ENCODE peak calls at places on chromosome 14, in five cellular contexts. S is heart left ventricle, N is AG04449, K is upper lobe of right lung, J is IMR-90. F is an unnamed sample.

GRCh38 chr14:61145258-61145902 is 135.8 kb downstream of the TMEM30B start:
- DNase-seq in S (no peak), N (peak), K (no peak), J (peak), F (peak)

GRCh38 chr14:52068741-52069616 is at the start of gene NID2:
- DNase-seq in S (peak), N (no peak), K (peak), J (peak), F (peak)

GRCh38 chr14:35959835-35960234 is 133.7 kb downstream of the BRMS1L start:
- DNase-seq in S (no peak), N (no peak), K (no peak), J (no peak), F (no peak)

GRCh38 chr14:88269816-88270416 is 53.2 kb downstream of the KCNK10 start:
- DNase-seq in S (no peak), N (no peak), K (no peak), J (no peak), F (no peak)

GRCh38 chr14:24978862-24979724 is 70.9 kb downstream of the STXBP6 start:
- DNase-seq in S (no peak), N (no peak), K (no peak), J (peak), F (no peak)

GRCh38 chr14:51715742-51716141 is 64.0 kb downstream of the FRMD6 start:
- DNase-seq in S (no peak), N (no peak), K (no peak), J (no peak), F (no peak)

GRCh38 chr14:59464651-59465569 is at the start of gene GPR135:
- DNase-seq in S (peak), N (no peak), K (peak), J (peak), F (no peak)

GRCh38 chr14:63275611-63276010 is 43.1 kb downstream of the GPHB5 start:
- DNase-seq in S (no peak), N (no peak), K (no peak), J (no peak), F (no peak)

GRCh38 chr14:64119535-64119934 is 174.6 kb downstream of the ESR2 start:
- DNase-seq in S (no peak), N (no peak), K (no peak), J (no peak), F (peak)

GRCh38 chr14:105980224-105980623 is 453.8 kb downstream of the TMEM121 start:
- DNase-seq in S (no peak), N (no peak), K (no peak), J (no peak), F (no peak)

GRCh38 chr14:104753528-104754212 is 723 bp downstream of the SIVA1 start:
- DNase-seq in S (no peak), N (no peak), K (no peak), J (no peak), F (no peak)

GRCh38 chr14:105192866-105193731 is 12.0 kb upstream of the NUDT14 start:
- DNase-seq in S (peak), N (no peak), K (no peak), J (peak), F (peak)

GRCh38 chr14:66379116-66379515 is 107.1 kb upstream of the CCDC196 start:
- DNase-seq in S (peak), N (no peak), K (no peak), J (no peak), F (no peak)

GRCh38 chr14:33551963-33552362 is 398.9 kb downstream of the EGLN3 start:
- DNase-seq in S (no peak), N (no peak), K (no peak), J (no peak), F (no peak)

GRCh38 chr14:93903342-93904184 is 23.6 kb upstream of the FAM181A start:
- DNase-seq in S (no peak), N (no peak), K (peak), J (no peak), F (no peak)

GRCh38 chr14:105181542-105182295 is 607 bp upstream of the NUDT14 start:
- DNase-seq in S (no peak), N (no peak), K (no peak), J (no peak), F (no peak)

GRCh38 chr14:102034301-102034700 is 52.5 kb downstream of the HSP90AA1 start:
- DNase-seq in S (no peak), N (no peak), K (no peak), J (no peak), F (no peak)

GRCh38 chr14:36424478-36425102 is 95.4 kb downstream of the NKX2-1 start:
- DNase-seq in S (no peak), N (no peak), K (no peak), J (no peak), F (no peak)

GRCh38 chr14:64730681-64731080 is 26.5 kb downstream of the PLEKHG3 start:
- DNase-seq in S (no peak), N (no peak), K (peak), J (no peak), F (no peak)

GRCh38 chr14:90087433-90087832 is 25.6 kb downstream of the KCNK13 start:
- DNase-seq in S (peak), N (no peak), K (no peak), J (peak), F (peak)

GRCh38 chr14:56474419-56475022 is 105.1 kb upstream of the TMEM260 start:
- DNase-seq in S (no peak), N (no peak), K (no peak), J (peak), F (no peak)

DNA sequence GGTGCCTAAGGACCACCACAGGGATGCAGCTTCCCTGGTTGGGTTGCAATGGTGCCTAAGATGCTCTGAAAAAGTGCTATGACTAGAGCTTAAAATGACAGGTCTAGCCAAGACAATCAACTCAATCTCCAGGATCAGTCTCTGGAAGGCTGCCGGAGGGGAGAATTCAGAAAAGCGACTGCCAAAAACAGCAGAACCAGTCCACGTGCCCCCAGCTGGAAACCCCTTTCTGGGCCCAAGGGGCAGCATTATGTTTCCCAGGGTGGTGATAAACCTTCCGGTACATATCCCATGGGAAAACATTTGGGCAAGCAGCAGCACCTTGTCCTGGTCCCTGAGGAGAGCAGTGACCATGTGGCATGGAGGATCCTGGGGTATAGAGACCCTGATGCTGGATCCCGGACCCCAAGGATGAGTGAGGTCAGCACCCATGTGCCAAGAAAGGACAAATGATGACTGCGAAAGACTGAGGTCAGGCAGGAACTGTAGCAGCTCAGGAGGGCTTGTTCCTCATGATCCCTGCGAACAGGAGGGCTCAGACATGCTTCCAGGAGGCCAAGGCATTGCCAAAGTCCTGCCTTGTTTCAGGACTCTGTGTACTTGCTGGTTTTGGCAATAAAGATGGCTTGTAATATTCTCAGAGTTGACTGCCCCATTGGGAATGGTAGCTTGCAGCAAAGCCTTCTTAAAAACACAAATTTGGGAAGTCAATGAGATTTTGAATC is 49.9 kb upstream of the LTBP2 start:
- DNase-seq in S (no peak), N (no peak), K (no peak), J (no peak), F (no peak)
- TF ChIP-seq CTCF in S (no peak), N (no peak), K (no peak), J (no peak), F (no peak)

GRCh38 chr14:103726474-103726873 is 10.9 kb downstream of the ZFYVE21 start:
- DNase-seq in S (no peak), N (no peak), K (no peak), J (no peak), F (no peak)
- TF ChIP-seq CTCF in S (no peak), N (no peak), K (no peak), J (no peak), F (no peak)

DNA sequence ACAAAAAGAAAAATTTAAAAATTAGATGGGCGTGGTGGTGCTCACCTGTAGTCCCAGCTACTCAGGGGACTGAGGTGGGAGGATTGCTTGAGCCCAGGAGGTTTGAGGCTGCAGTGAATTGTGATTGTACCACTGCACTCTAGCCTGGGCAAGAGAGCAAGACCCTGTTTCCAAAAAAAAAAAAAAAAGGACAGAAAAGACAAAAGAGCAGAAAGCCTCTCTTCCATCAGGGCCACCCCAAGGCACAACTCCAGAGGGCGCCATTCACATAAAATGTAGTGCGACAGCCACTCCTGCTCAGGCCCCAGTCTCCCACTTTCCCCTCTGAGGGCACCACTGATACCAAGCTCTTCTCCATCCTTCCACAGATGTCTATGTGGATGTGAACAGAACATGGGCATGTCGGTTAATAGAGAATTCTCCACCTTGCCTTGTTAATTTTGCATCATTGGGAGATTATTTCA is 41.8 kb downstream of the DGLUCY start:
- DNase-seq in S (no peak), N (no peak), K (no peak), J (no peak), F (no peak)
- TF ChIP-seq CTCF in S (no peak), N (no peak), K (peak), J (peak), F (peak)

GRCh38 chr14:103523583-103523969 is 946 bp upstream of the CKB start:
- DNase-seq in S (no peak), N (no peak), K (no peak), J (no peak), F (no peak)

GRCh38 chr14:103522649-103523582 is at the start of gene CKB:
- DNase-seq in S (peak), N (no peak), K (peak), J (peak), F (peak)

GRCh38 chr14:103526247-103526913 is 2.6 kb upstream of the TRMT61A start:
- DNase-seq in S (no peak), N (no peak), K (no peak), J (no peak), F (no peak)

GRCh38 chr14:103522028-103522581 is 525 bp downstream of the CKB start:
- DNase-seq in S (peak), N (no peak), K (peak), J (no peak), F (no peak)

DNA sequence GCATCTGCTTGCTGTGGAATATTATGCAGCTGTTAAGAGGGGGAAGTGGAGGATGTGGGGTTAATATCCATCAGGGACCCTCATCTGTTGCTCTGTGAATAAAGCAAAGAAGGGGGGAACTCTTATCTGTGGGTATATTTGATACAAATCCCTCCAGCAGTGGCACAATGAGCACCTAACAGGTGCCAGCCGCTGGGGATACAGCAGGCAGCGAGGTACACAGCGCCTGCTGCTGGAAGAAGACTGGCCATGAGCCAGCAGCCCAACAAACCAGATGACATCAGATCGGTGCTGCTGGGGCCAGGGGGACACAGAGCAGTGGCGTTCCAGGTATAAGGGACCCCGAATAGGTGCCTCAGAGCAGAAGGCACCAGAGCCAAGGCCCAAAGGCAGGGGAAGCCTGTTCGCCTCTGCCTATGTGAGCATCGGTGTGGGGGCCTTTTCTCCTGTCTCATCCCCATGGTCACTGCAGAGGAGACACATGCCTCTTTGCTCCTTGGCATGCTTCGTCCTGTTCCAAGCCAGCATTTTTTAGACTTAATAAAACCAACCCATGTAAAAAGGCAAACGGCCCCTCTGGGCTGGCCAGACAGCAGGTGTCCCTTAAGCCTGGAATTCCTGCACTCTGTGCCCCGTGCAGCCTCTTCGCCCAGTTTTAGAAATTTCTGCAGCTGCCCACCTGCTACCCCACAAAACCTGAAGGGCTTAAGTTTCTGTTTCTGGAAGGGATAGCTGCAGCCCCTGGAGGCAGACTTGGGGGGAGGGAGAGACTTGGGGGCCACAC is 1.6 kb upstream of the CKB start:
- DNase-seq in S (no peak), N (no peak), K (no peak), J (no peak), F (no peak)
- TF ChIP-seq CTCF in S (no peak), N (no peak), K (no peak), J (no peak), F (no peak)

GRCh38 chr14:81625343-81625742 is 91.7 kb upstream of the SEL1L start:
- DNase-seq in S (no peak), N (no peak), K (no peak), J (no peak), F (no peak)
- TF ChIP-seq CTCF in S (peak), N (no peak), K (peak), J (no peak), F (no peak)

DNA sequence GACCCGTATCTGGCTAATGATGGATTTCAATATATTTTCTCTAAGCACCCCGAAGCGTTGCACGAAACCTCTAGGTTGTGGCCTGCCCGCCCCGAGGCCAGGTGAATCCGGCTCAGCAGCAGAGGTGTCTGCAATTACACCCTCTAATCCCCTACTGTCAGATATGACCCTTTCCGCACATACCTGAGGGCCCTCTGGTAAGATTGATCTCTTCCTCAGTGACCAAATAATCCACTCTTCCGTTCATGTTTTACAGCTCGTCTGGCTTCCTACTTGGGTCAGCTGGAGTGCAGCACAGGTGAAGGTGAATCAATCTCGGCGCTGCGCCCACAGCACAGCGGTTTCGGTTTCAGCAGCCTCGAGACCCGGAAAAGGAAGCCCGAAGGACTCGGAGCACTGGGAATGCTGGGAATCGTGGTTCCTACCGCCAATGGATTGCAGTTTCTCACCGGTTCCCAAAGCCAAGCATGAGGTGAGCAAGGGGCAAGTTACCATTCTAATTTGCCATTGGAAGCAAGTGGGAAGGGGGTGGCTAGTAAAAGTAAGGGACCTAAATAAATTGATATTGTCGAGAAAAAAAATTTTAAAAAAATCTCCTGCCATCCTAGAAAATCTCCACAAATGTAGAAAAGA is at the start of gene SYNJ2BP:
- DNase-seq in S (peak), N (peak), K (peak), J (peak), F (peak)
- TF ChIP-seq CTCF in S (no peak), N (no peak), K (no peak), J (no peak), F (no peak)